ENCODE peak calls at places on chromosomes 6 and 20, in nine cellular contexts. Z is mammary epithelial cell; C is psoas muscle; R is ovary; B is fibroblast of mammary gland; A is retinal pigment epithelial cell; U is CD8-positive, alpha-beta T cell; V is gastrocnemius medialis; X is stomach. T is an unnamed sample.

GRCh38 chr6:168676552-168677317 is 235.8 kb downstream of the SMOC2 start:
- DNase-seq in Z (no peak), U (no peak), A (no peak), V (no peak), X (no peak), R (no peak), B (no peak), C (no peak), T (no peak)

GRCh38 chr6:9252784-9253183 is 817.4 kb upstream of the SLC35B3 start:
- DNase-seq in A (no peak), X (no peak), U (no peak), R (no peak), B (no peak), V (no peak), Z (no peak), C (no peak), T (no peak)

GRCh38 chr20:35240083-35240913 is 13.8 kb downstream of the MMP24 start:
- DNase-seq in X (no peak), V (no peak), A (no peak), Z (no peak), B (no peak), U (no peak), C (no peak), R (no peak), T (no peak)

GRCh38 chr20:37296371-37296770 is 6.9 kb downstream of the MANBAL start:
- DNase-seq in V (no peak), R (no peak), B (no peak), C (no peak), Z (no peak), X (no peak), A (no peak), U (no peak), T (no peak)

GRCh38 chr6:65557224-65557623 is 149.8 kb downstream of the EYS start:
- DNase-seq in Z (no peak), A (no peak), U (no peak), V (no peak), C (no peak), B (no peak), R (no peak), X (no peak), T (no peak)

GRCh38 chr6:14676084-14676483 is 558.5 kb downstream of the CD83 start:
- DNase-seq in Z (no peak), B (peak; percentile 89), X (no peak), U (no peak), C (no peak), R (no peak), V (no peak), A (no peak), T (no peak)

GRCh38 chr6:72425003-72425681 is 196.7 kb upstream of the KCNQ5 start:
- DNase-seq in R (no peak), Z (peak; percentile 76), B (peak; percentile 89), U (no peak), V (no peak), C (no peak), A (peak; percentile 10), X (no peak), T (no peak)

GRCh38 chr6:118781897-118782296 is 112.1 kb upstream of the ASF1A start:
- DNase-seq in V (no peak), R (no peak), X (peak; percentile 35), A (no peak), B (no peak), C (no peak), Z (no peak), U (no peak), T (no peak)

GRCh38 chr20:25465398-25465797 is 57.9 kb downstream of the GINS1 start:
- DNase-seq in C (no peak), R (no peak), U (no peak), A (no peak), X (no peak), Z (no peak), B (no peak), V (no peak), T (no peak)

GRCh38 chr6:11120273-11121005 is 8.9 kb upstream of the ERVFRD-1 start:
- DNase-seq in B (peak; percentile 69), V (no peak), C (no peak), U (no peak), Z (peak; percentile 19), X (no peak), R (no peak), A (no peak), T (no peak)

GRCh38 chr6:77089776-77090175 is 373.5 kb downstream of the HTR1B start:
- DNase-seq in C (no peak), X (no peak), V (no peak), R (no peak), A (no peak), Z (peak; percentile 64), U (no peak), B (peak; percentile 52), T (no peak)

GRCh38 chr6:128605961-128606360 is 85.6 kb upstream of the PTPRK start:
- DNase-seq in U (no peak), B (peak; percentile 48), A (no peak), V (no peak), C (no peak), Z (peak; percentile 92), R (no peak), X (no peak), T (no peak)

GRCh38 chr20:20211988-20212518 is 155.9 kb upstream of the INSM1 start:
- DNase-seq in B (no peak), X (no peak), Z (no peak), C (no peak), V (no peak), U (no peak), R (no peak), A (no peak), T (no peak)

GRCh38 chr6:87197547-87197946 is 42.2 kb downstream of the ZNF292 start:
- DNase-seq in U (no peak), A (no peak), X (no peak), B (no peak), R (no peak), Z (no peak), C (no peak), V (no peak), T (no peak)

GRCh38 chr6:125899726-125900182 is 56.8 kb upstream of the HINT3 start:
- DNase-seq in V (no peak), U (no peak), Z (no peak), X (no peak), A (no peak), B (no peak), R (no peak), C (no peak), T (no peak)

GRCh38 chr20:44780226-44780625 is 30.1 kb downstream of the RIMS4 start:
- DNase-seq in B (peak; percentile 58), R (peak; percentile 44), C (no peak), X (no peak), A (no peak), U (no peak), Z (peak; percentile 33), V (no peak), T (no peak)

GRCh38 chr6:112443666-112444065 is 96.5 kb downstream of the RFPL4B start:
- DNase-seq in X (peak; percentile 25), U (no peak), Z (no peak), C (peak; percentile 80), B (peak; percentile 86), V (peak; percentile 41), R (peak; percentile 73), A (no peak), T (no peak)

GRCh38 chr6:148653138-148653776 is 93.6 kb upstream of the UST start:
- DNase-seq in Z (no peak), X (no peak), V (no peak), A (no peak), C (no peak), U (no peak), R (no peak), B (peak; percentile 47), T (no peak)

GRCh38 chr6:1971612-1972011 is 273.8 kb downstream of the GMDS start:
- DNase-seq in A (no peak), X (no peak), V (no peak), C (no peak), R (no peak), Z (no peak), B (no peak), U (no peak), T (no peak)

GRCh38 chr6:133947302-133947900 is 5.6 kb upstream of the TBPL1 start:
- DNase-seq in A (no peak), V (no peak), X (peak; percentile 69), U (no peak), R (no peak), Z (no peak), B (no peak), C (no peak), T (peak; percentile 66)

GRCh38 chr20:52801628-52802006 is 170.5 kb upstream of the TSHZ2 start:
- DNase-seq in Z (no peak), X (peak; percentile 50), V (no peak), C (no peak), A (no peak), U (no peak), B (no peak), R (no peak), T (peak; percentile 18)

GRCh38 chr20:21528870-21529269 is 15.0 kb upstream of the NKX2-2 start:
- DNase-seq in B (no peak), A (no peak), Z (no peak), X (no peak), C (no peak), R (no peak), V (no peak), U (no peak), T (no peak)
- TF ChIP-seq CTCF in B (no peak), A (no peak), Z (no peak), X (no peak), C (no peak), R (no peak), V (no peak), U (no peak), T (no peak)

GRCh38 chr6:161890959-161891358 is 617.1 kb upstream of the AGPAT4 start:
- DNase-seq in A (no peak), C (no peak), V (no peak), B (no peak), X (no peak), R (no peak), Z (no peak), U (no peak), T (no peak)
- H3K4me3 ChIP-seq in A (no peak overlapping the region), C (no peak overlapping the region), V (no peak overlapping the region), B (no peak overlapping the region), X (no peak overlapping the region), R (no peak overlapping the region), Z (no peak overlapping the region), U (no peak overlapping the region), T (no peak overlapping the region)

DNA sequence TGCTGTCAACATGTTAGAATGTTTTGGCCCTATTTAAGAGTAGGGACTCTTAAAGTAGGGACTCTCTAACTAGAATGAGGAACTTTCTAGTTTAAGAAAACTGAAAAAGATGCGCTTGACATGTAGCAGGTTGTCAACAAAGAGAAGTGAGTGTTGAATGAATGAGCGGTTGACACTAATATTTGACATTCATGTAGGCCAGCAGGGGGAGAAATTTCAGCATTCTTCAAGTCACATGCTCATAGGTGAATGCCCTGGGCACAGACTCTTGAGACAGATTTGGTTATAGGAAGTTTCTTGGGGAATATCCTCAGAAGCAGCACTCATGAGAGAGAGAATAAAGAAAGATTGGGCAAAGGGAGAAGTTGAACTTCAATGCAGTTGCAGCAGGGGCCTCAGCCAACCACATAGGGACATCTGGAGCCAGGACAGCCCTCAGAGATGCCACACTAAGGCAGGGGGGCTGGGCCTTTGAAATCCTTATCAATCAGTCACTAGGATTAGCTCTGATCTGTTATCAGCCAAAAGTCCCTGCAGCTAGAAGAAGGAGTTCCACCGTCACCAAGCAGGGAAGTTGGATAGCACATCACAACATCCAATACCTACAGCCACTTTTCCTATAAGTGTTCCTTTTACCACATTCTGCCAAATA is 145.1 kb upstream of the FKBP1C start:
- DNase-seq in R (no peak), C (no peak), Z (peak; percentile 2), V (no peak), U (no peak), A (no peak), B (no peak), X (no peak), T (no peak)
- TF ChIP-seq CTCF in R (no peak), C (no peak), Z (no peak), V (no peak), U (no peak), A (no peak), B (no peak), X (no peak), T (no peak)

GRCh38 chr6:49550413-49551125 is at the start of gene C6orf141:
- DNase-seq in U (no peak), X (peak; percentile 31), V (no peak), A (no peak), C (no peak), R (no peak), B (peak; percentile 27), Z (peak; percentile 85), T (peak; percentile 41)
- H3K4me3 ChIP-seq in U (peak within 1 kb of the TSS; percentile 50), X (peak within 1 kb of the TSS; percentile 48), V (peak within 1 kb of the TSS; percentile 38), A (peak within 1 kb of the TSS; percentile 60), C (peak within 1 kb of the TSS; percentile 61), R (peak within 1 kb of the TSS; percentile 32), B (peak within 1 kb of the TSS; percentile 52), Z (peak within 1 kb of the TSS; percentile 88), T (peak within 1 kb of the TSS; percentile 26)